ENCODE peak calls at places on chromosomes 3 and 15, in eight cellular contexts. N is fibroblast of lung; S is prostate gland; P is CD4-positive, alpha-beta memory T cell; J is heart right ventricle; I is body of pancreas; X is cardiac muscle cell; K is lower lobe of right lung. L is an unnamed sample. For H3K27me3, the result is how much of the 10 kb centered on the place peaks cover.

GRCh38 chr15:68599153-68599545 is 20.4 kb downstream of the CORO2B start:
- DNase-seq in N (no peak), S (no peak), P (no peak), J (no peak), I (no peak), X (no peak), K (no peak), L (no peak)

GRCh38 chr3:133206921-133207320 is 168.7 kb downstream of the TMEM108 start:
- DNase-seq in N (no peak), S (no peak), P (no peak), J (no peak), I (no peak), X (no peak), K (no peak), L (peak)

GRCh38 chr15:74783808-74784175 is 1.9 kb downstream of the CSK start:
- DNase-seq in N (no peak), S (no peak), P (no peak), J (no peak), I (no peak), X (no peak), K (no peak), L (no peak)

GRCh38 chr3:132180337-132180791 is 136.8 kb upstream of the ACP3 start:
- DNase-seq in N (peak), S (peak), P (peak), J (no peak), I (no peak), X (peak), K (no peak), L (peak)

GRCh38 chr15:27601239-27601942 is 497.7 kb downstream of the OCA2 start:
- DNase-seq in N (peak), S (no peak), P (no peak), J (no peak), I (no peak), X (peak), K (no peak), L (no peak)

GRCh38 chr3:45554001-45554691 is 40.4 kb upstream of the LIMD1 start:
- DNase-seq in N (peak), S (no peak), P (no peak), J (peak), I (peak), X (peak), K (no peak), L (peak)

GRCh38 chr15:95884276-95884675 is 446.2 kb upstream of the NR2F2 start:
- DNase-seq in N (no peak), S (no peak), P (no peak), J (no peak), I (no peak), X (no peak), K (no peak), L (peak)

GRCh38 chr15:39149636-39150035 is 431.2 kb upstream of the THBS1 start:
- DNase-seq in N (no peak), S (no peak), P (no peak), J (no peak), I (no peak), X (no peak), K (no peak), L (no peak)

GRCh38 chr15:52796742-52797515 is 6.8 kb upstream of the ONECUT1 start:
- DNase-seq in N (no peak), S (no peak), P (no peak), J (no peak), I (no peak), X (no peak), K (no peak), L (no peak)

GRCh38 chr15:52797625-52798501 is 7.7 kb upstream of the ONECUT1 start:
- DNase-seq in N (no peak), S (no peak), P (no peak), J (no peak), I (no peak), X (no peak), K (no peak), L (peak)

GRCh38 chr15:52796228-52796521 is 6.0 kb upstream of the ONECUT1 start:
- DNase-seq in N (no peak), S (no peak), P (no peak), J (no peak), I (no peak), X (no peak), K (no peak), L (peak)

GRCh38 chr15:52795464-52796227 is 5.5 kb upstream of the ONECUT1 start:
- DNase-seq in N (no peak), S (no peak), P (no peak), J (no peak), I (no peak), X (no peak), K (no peak), L (peak)

DNA sequence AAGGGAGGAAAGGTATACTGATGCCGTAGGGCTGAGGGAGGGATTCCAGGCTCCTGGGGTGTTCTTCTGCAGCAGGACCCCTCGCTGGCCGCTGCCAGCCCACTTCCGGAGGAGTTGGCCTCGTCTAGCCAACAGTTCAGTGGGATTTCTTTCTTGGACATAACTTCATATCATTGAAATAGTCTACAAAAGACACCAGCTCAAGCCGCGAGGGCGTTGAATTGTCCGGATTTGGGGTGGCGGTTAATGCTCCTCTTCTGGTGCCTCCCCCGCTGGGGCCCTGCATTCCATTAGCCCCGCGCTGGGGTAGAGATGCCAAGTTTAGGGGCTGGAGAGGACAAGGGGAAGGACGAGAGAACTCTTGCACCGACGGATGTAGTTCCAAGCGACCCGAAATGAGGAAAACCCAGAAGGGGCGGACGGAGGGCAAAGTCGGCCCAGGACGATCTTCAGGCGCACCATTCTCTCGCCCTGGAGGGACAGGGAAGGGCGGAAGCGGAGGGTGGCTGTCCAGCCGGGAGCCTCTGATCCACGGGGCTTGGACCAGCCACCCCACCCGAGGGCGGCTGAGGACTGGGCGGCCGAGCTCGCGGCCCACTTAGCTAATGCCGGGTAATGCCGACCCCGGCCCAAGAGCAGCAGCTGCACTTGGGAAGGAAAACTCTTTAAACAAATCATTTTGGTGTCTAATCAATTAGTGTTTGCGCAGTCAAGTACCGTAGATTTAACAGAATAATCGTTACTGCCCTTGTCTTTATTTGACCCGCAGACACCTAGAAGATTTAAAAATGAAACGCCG is 4.7 kb upstream of the ONECUT1 start:
- DNase-seq in N (no peak), S (no peak), P (no peak), J (no peak), I (no peak), X (no peak), K (no peak), L (peak)
- H3K27me3 ChIP-seq in N (half or more), S (half or more), P (half or more), J (half or more), I (under half), X (half or more), K (half or more), L (half or more)

GRCh38 chr3:23877324-23877980 is 39.3 kb downstream of the NKIRAS1 start:
- DNase-seq in N (peak), S (no peak), P (no peak), J (no peak), I (no peak), X (no peak), K (no peak), L (no peak)
- H3K4me3 ChIP-seq in N (no peak), S (no peak), P (no peak), J (no peak), I (no peak), X (no peak), K (no peak), L (no peak)

DNA sequence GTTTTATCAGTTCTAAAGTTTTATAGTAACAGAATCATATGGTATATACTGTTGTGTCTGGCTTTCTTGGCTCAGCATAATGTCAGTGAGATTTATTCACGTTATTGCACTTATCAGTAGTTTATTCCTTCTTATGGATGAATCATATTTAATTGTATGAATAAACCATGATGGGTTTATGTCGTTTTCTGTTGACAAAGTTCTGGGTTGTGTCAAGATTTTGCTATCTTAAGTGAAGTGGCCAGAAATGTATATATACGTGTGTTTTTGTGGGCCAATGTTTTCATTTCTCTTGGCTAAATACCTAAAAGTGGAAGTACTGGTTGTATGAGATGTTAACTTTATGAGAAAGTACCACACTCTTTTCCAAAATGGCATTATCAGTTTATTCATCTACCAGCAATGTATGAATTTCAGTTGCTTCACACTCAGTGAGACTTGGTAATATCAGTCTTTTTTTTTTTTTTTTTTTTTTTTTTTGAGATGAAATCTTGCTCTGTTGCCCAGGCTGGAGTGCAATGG is 112.4 kb upstream of the DCBLD2 start:
- DNase-seq in N (no peak), S (no peak), P (no peak), J (no peak), I (no peak), X (no peak), K (no peak), L (no peak)
- H3K27ac ChIP-seq in N (no peak), S (no peak), P (no peak), J (no peak), I (no peak), X (no peak), K (no peak), L (no peak)

GRCh38 chr15:70465812-70466211 is 297.5 kb downstream of the UACA start:
- DNase-seq in N (no peak), S (no peak), P (no peak), J (no peak), I (no peak), X (no peak), K (no peak), L (no peak)
- H3K27me3 ChIP-seq in N (under half), S (under half), P (under half), J (under half), I (under half), X (under half), K (under half), L (under half)

GRCh38 chr3:155646554-155647189 is 98.2 kb downstream of the PLCH1 start:
- DNase-seq in N (no peak), S (no peak), P (no peak), J (no peak), I (no peak), X (no peak), K (no peak), L (no peak)

GRCh38 chr3:155647988-155648591 is 96.8 kb downstream of the PLCH1 start:
- DNase-seq in N (no peak), S (no peak), P (no peak), J (no peak), I (no peak), X (no peak), K (no peak), L (no peak)

GRCh38 chr3:155643581-155644165 is 101.2 kb downstream of the PLCH1 start:
- DNase-seq in N (no peak), S (no peak), P (no peak), J (no peak), I (no peak), X (no peak), K (no peak), L (no peak)

GRCh38 chr3:155646128-155646527 is 98.7 kb downstream of the PLCH1 start:
- DNase-seq in N (no peak), S (no peak), P (no peak), J (no peak), I (no peak), X (no peak), K (no peak), L (no peak)

GRCh38 chr3:155647196-155647595 is 97.7 kb downstream of the PLCH1 start:
- DNase-seq in N (no peak), S (no peak), P (no peak), J (no peak), I (no peak), X (no peak), K (no peak), L (no peak)
- H3K4me3 ChIP-seq in N (no peak), S (no peak), P (no peak), J (no peak), I (no peak), X (no peak), K (no peak), L (no peak)

DNA sequence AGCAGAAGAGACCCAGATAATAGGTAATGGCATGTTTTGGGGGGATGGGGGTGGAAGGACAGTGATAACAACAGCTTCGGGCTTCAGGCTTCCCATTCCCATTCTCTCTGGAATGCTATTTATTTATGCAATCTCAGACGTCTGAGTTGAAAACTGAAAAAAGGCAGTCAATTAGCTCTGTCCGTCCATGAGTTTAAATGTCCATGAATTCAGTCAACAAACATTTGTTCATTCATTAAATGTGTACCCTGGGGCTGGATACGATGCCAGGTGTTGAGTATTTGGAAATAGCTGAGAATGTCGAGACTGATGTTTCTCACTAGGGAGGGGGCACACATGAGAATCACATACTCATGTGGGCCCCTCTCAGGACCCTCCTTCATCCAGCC is 42.4 kb downstream of the AMOTL2 start:
- DNase-seq in N (no peak), S (no peak), P (no peak), J (no peak), I (no peak), X (no peak), K (no peak), L (no peak)
- H3K27ac ChIP-seq in N (peak), S (peak), P (no peak), J (peak), I (no peak), X (no peak), K (peak), L (no peak)